ENCODE peak calls at places on chromosome 12, in five cellular contexts. V is H9, O is HepG2, E is neuronal stem cell, U is DND-41. H is an unnamed sample.

GRCh38 chr12:54036620-54037359 is 3.9 kb downstream of the HOXC5 start:
- DNase-seq in V (no peak), O (no peak), E (no peak), U (peak), H (peak)

GRCh38 chr12:51326762-51327439 is 2.9 kb upstream of the BIN2 start:
- DNase-seq in V (no peak), O (no peak), E (no peak), U (peak), H (peak)

GRCh38 chr12:63416788-63417187 is 251.5 kb downstream of the DPY19L2 start:
- DNase-seq in V (no peak), O (no peak), E (no peak), U (no peak), H (no peak)

GRCh38 chr12:130965668-130966067 is 12.0 kb downstream of the ADGRD1 start:
- DNase-seq in V (no peak), O (no peak), E (no peak), U (no peak), H (no peak)

GRCh38 chr12:3593906-3594305 is 102.9 kb downstream of the PRMT8 start:
- DNase-seq in V (no peak), O (no peak), E (no peak), U (no peak), H (no peak)

GRCh38 chr12:122282066-122282465 is 15.8 kb upstream of the VPS33A start:
- DNase-seq in V (no peak), O (no peak), E (no peak), U (no peak), H (no peak)

GRCh38 chr12:7114008-7114407 is 5.0 kb upstream of the C1RL start:
- DNase-seq in V (no peak), O (no peak), E (no peak), U (no peak), H (no peak)

GRCh38 chr12:1865284-1865866 is 45.0 kb downstream of the LRTM2 start:
- DNase-seq in V (peak), O (no peak), E (no peak), U (no peak), H (no peak)

GRCh38 chr12:85273411-85274075 is 6.5 kb upstream of the ALX1 start:
- DNase-seq in V (peak), O (no peak), E (peak), U (no peak), H (no peak)

DNA sequence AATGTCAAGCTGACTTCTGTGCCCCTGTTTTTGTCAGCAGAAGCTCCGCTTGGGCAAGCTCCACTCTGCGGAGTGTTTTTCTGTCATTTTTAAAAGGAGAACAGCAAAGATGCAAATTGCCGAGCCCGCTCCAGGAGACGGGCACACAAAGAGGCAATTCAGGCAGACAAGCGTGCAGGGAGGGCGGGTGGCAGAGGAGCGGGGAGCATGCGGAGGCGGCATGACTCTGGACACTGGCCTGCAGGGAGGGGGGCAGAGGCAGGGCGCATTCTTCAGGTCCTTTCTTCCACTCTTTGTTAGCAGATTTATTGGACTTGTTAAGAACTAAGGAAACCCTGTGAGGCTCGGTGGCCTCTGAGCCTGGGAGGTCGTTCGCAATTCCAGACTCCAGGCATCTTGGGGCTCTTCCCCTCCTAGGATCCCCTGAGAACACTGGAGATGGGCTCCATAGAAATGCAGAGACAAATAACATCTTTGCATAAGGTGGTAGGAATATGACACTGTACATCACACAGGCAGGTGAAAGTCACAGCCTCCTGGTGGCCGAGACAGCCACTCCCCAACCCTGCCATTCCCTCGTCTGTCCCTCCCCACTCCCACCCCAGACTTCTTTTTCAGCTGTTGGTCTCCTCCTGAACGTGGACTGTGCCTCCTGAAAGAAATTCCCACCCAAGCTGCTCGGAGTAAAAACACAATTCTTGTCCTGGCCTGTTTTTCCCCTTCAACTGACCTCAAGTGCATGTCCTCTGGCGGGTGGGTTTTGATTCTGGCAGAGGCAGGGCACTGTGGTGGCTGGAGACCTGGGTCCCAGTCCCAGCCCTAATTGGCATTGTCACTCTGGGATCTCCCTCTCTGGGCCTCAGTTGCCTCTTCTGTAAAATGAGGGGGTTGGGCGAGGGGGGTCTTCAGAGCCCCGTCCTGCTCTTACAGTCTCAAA is 187.1 kb upstream of the RMST start:
- DNase-seq in V (peak), O (no peak), E (peak), U (no peak), H (no peak)
- H2AFZ ChIP-seq in V (no peak), O (no peak), E (peak), U (no peak), H (no peak)

GRCh38 chr12:110468212-110469048 is at the start of the genes FAM216A and GPN3:
- DNase-seq in V (peak), O (peak), E (peak), U (peak), H (peak)

GRCh38 chr12:110467847-110468211 is 228 bp downstream of the GPN3 start:
- DNase-seq in V (no peak), O (no peak), E (no peak), U (no peak), H (no peak)

GRCh38 chr12:110466791-110467190 is 1.3 kb downstream of the GPN3 start:
- DNase-seq in V (no peak), O (no peak), E (no peak), U (no peak), H (no peak)

DNA sequence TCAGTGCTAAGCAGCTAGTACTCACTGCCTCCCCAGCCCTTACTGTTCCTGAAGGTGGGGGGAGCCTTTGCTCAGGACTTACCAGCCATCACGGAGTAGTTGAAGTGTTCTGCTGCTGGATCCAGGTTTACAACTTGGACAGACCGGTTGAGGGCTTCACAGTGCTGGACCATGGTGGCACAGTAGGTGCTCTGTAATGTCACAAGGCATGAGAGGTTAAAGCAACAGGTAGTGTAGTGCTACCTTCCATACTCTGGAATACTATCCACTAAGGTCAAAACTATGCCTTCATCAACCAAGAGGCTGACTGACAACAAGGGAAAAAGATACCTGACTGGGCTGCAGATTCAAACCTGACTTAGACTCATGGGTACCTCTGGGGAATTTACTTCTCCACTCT is 3.0 kb downstream of the GPN3 start:
- DNase-seq in V (no peak), O (no peak), E (no peak), U (no peak), H (no peak)
- H2AFZ ChIP-seq in V (no peak), O (no peak), E (no peak), U (no peak), H (no peak)

GRCh38 chr12:89935850-89936249 is 227.2 kb upstream of the ATP2B1 start:
- DNase-seq in V (no peak), O (no peak), E (no peak), U (no peak), H (no peak)
- H2AFZ ChIP-seq in V (no peak), O (no peak), E (no peak), U (no peak), H (peak)

GRCh38 chr12:42976620-42977019 is 387.1 kb upstream of the PRICKLE1 start:
- DNase-seq in V (no peak), O (no peak), E (no peak), U (no peak), H (no peak)
- H2AFZ ChIP-seq in V (no peak), O (no peak), E (no peak), U (no peak), H (no peak)

DNA sequence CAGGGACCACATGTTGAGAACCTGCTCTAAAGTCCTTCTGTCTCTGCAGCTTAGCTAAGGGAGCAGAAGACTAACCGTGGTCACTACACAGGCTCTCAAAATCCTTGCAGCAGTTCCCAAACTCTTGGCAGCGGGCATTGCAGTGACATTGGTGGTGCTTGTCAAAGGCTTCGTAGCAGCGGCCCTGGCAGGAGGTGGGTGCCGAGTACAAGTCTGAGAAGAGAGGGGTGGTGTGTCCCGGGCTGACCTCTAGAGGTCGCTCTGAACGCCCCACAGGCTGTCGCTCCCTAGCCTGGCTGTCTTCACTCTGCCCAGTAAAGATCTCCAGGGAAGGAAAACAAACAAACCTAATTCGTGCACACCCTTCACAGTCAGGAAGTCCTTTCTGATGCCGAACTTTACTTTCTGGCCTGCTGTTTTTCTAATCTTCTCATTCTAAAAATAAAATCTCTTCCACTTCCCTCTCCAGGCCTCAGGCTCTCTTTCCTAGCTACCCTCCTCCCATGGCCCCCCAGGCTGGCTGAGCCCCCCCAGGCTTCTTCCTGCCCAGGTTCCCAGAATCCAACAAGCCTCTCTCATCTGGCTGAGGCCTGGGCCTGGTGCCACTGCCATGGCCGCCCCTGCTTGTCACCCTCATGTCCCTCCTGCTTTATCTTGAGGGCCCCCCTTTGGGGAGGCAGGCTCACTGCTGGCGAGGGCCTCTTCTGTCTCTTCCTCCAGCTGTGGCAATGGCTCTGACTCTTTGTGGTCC is 7.7 kb downstream of the ENDOU start:
- DNase-seq in V (peak), O (peak), E (peak), U (peak), H (peak)
- H2AFZ ChIP-seq in V (no peak), O (no peak), E (peak), U (no peak), H (peak)

DNA sequence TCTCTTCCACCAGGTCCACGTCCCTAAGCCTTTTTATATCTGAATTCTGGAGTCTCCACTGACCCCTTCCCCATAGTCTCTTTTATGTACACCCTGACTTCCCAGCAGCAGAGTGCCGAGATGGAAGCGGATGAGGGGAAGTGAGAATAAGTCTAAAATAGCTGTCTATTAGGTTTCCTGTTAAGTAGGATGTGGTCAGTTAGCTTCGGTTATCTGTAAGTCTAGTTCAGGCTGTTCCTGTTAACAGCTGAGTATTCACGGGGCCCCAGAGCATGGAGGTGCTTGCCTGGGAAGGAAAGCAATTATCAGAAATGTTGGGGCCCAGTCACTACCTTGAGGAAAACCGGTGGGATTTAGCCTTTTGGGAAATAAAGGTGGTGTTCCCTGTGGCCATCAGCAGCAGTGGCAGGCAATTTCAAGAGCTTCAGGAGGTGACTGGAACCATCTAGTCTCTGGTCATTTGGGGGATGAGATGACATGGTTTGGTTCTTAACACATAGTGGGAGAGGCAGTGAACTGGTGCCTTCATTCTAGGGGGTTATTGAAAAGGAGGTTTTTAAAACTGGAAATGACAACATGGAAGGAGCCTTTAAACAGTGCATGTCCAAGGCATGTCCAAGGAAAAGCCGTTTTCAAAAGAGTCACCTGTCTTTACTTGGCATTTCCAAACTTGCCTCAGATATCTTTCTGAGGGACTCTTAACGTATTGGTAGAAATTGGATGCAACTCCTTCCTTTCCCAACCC is 21.8 kb downstream of the CHST11 start:
- DNase-seq in V (no peak), O (no peak), E (no peak), U (peak), H (peak)
- H2AFZ ChIP-seq in V (no peak), O (no peak), E (no peak), U (no peak), H (no peak)

DNA sequence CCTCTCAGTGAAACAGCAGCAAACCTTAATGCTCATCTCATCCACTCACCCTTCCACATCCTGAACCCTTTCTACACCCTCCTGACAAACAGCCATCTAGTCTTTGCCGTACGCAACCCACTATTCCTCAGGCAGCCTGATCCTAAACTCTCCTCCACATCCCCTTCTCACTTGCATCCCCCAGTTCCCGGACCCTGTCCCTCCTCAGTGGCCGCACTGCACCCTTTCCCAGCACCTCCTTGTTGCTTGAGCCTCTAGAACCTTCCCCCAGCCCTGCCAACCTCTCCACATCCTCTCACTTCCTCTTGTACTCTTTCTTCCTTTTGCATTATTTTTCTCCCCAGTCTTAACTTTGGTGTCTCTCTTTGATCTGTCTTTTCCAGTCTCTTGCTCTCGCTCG is 42.9 kb downstream of the IQSEC3 start:
- DNase-seq in V (no peak), O (no peak), E (no peak), U (no peak), H (no peak)
- H2AFZ ChIP-seq in V (no peak), O (no peak), E (peak), U (no peak), H (peak)

GRCh38 chr12:30836656-30837445 is 82.1 kb upstream of the CAPRIN2 start:
- DNase-seq in V (peak), O (no peak), E (no peak), U (no peak), H (no peak)
- H2AFZ ChIP-seq in V (no peak), O (no peak), E (no peak), U (no peak), H (no peak)

GRCh38 chr12:15151141-15152091 is 69.8 kb downstream of the RERG start:
- DNase-seq in V (no peak), O (peak), E (peak), U (no peak), H (peak)

GRCh38 chr12:15154108-15154507 is 67.1 kb downstream of the RERG start:
- DNase-seq in V (no peak), O (no peak), E (no peak), U (no peak), H (no peak)

GRCh38 chr12:15152864-15153263 is 68.4 kb downstream of the RERG start:
- DNase-seq in V (no peak), O (no peak), E (no peak), U (no peak), H (no peak)

GRCh38 chr12:15155271-15155670 is 65.9 kb downstream of the RERG start:
- DNase-seq in V (no peak), O (no peak), E (no peak), U (no peak), H (no peak)

GRCh38 chr12:15152456-15152855 is 68.8 kb downstream of the RERG start:
- DNase-seq in V (no peak), O (no peak), E (no peak), U (no peak), H (no peak)
- H2AFZ ChIP-seq in V (no peak), O (no peak), E (no peak), U (no peak), H (no peak)

GRCh38 chr12:76569685-76570604 is 10.4 kb upstream of the OSBPL8 start:
- DNase-seq in V (no peak), O (no peak), E (no peak), U (no peak), H (no peak)
- H2AFZ ChIP-seq in V (no peak), O (no peak), E (no peak), U (peak), H (peak)

H was measured in OCI-LY7.